ENCODE peak calls at places on chromosome 9, in ten cellular contexts. M is H1, D is upper lobe of left lung, N is stomach, I is HepG2, E is sigmoid colon, Z is transverse colon, R is esophagus muscularis mucosa, X is K562, F is SK-N-SH. U is an unnamed sample.

GRCh38 chr9:86470326-86470725 is 116.1 kb upstream of the TUT7 start:
- DNase-seq in R (no peak), N (no peak), I (no peak), Z (no peak), D (no peak), M (no peak), E (no peak), X (no peak), F (no peak), U (no peak)

GRCh38 chr9:82443312-82443711 is 454.7 kb downstream of the SPATA31D1 start:
- DNase-seq in N (no peak), I (no peak), R (no peak), F (no peak), Z (no peak), M (no peak), E (no peak), D (no peak), X (no peak), U (no peak)

GRCh38 chr9:88179080-88179521 is 40.8 kb upstream of the SPATA31C2 start:
- DNase-seq in F (no peak), X (no peak), Z (peak; percentile 47), I (no peak), D (no peak), M (no peak), R (no peak), N (no peak), E (no peak), U (no peak)

GRCh38 chr9:136327313-136327971 is at the start of gene GPSM1:
- DNase-seq in D (peak; percentile 31), E (peak; percentile 81), M (no peak), I (no peak), N (no peak), X (peak; percentile 89), Z (peak; percentile 30), F (peak; percentile 94), R (no peak), U (no peak)

GRCh38 chr9:113705306-113705937 is 170.7 kb upstream of the ZNF618 start:
- DNase-seq in Z (no peak), M (no peak), X (no peak), R (no peak), D (peak; percentile 20), N (peak; percentile 32), E (no peak), I (no peak), F (no peak), U (no peak)

GRCh38 chr9:134895849-134896833 is 15.5 kb downstream of the FCN2 start:
- DNase-seq in D (peak; percentile 21), F (no peak), I (no peak), R (peak; percentile 93), N (peak; percentile 24), M (no peak), X (no peak), Z (no peak), E (peak; percentile 88), U (no peak)

GRCh38 chr9:104304925-104305324 is 199.1 kb upstream of the OR13F1 start:
- DNase-seq in F (no peak), E (no peak), Z (no peak), M (no peak), N (no peak), I (no peak), D (no peak), X (no peak), R (no peak), U (no peak)

GRCh38 chr9:19641046-19641445 is 147.8 kb downstream of the SLC24A2 start:
- DNase-seq in I (no peak), E (no peak), R (no peak), N (no peak), X (no peak), D (no peak), F (no peak), M (no peak), Z (no peak), U (no peak)

GRCh38 chr9:101400120-101400519 is 1.5 kb downstream of the ZNF189 start:
- DNase-seq in D (no peak), E (no peak), N (no peak), I (no peak), R (no peak), X (peak; percentile 11), F (no peak), M (no peak), Z (peak; percentile 10), U (no peak)

GRCh38 chr9:4490705-4491620 is 695 bp downstream of the SLC1A1 start:
- DNase-seq in D (no peak), X (no peak), Z (no peak), R (no peak), N (no peak), I (no peak), M (peak; percentile 63), F (peak; percentile 58), E (no peak), U (no peak)

GRCh38 chr9:15693701-15694100 is 140.9 kb downstream of the CCDC171 start:
- DNase-seq in E (no peak), N (no peak), D (no peak), M (no peak), Z (no peak), R (no peak), I (no peak), X (no peak), F (no peak), U (no peak)
- TF ChIP-seq POLR2AphosphoS5 in E (no peak), N (no peak), D (no peak), M (no peak), Z (no peak), R (no peak), I (no peak), X (no peak), F (no peak), U (no peak)

DNA sequence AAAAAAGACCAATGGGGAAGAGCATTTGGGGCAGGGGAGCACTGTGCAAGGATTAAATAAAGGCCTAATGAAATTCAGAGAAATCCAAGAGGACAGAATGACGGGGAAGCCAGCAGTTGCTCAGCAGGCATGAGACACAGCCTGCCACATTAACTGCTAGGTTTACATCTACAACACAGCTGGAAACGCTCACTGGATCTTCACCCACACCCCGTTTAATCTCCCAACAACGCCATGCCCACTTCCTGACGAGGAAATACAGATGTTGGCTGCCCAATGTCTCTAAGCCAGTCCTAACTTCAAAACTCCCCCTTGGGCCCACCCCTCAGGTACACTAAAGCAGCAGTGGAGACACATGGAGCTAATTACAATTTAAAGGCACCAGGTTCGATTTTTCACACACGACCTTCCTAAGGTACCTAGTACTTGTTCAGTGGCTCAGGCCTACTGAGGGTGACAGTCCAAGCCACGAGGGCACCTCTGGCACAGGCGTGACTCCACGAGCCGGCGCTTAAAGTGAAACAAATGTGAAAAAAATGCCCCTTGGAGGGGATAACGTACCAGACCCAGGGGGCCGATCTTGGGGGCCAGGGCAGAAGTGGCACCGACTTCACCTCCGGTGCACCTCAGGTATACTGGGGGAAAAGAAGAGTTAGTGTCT is 906 bp downstream of the RPL12 start:
- DNase-seq in X (no peak), N (peak; percentile 29), R (no peak), F (no peak), D (no peak), I (no peak), Z (no peak), E (no peak), M (no peak), U (no peak)
- TF ChIP-seq EP300 in X (no peak), N (no peak), R (no peak), F (no peak), D (no peak), I (no peak), Z (no peak), E (no peak), M (no peak), U (no peak)

DNA sequence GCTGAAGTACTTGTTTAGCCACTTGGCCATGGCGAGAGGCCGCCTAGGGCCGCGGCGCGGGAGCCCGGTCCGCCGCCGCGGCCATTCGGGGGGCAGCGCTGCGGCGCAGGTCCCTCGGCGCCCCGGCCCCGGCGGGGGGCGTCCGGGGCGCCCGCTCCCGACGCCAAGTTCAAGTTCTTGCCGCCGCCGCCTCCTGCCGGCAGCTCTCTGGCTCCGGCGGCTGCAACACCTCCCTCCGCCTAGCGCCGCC is 486 bp downstream of the SHB start:
- DNase-seq in E (peak; percentile 73), R (no peak), F (peak; percentile 76), I (no peak), N (peak; percentile 46), X (peak; percentile 71), Z (peak; percentile 35), D (no peak), M (no peak), U (no peak)
- TF ChIP-seq CTCF in E (no peak), R (no peak), F (no peak), I (peak; percentile 37), N (no peak), X (peak; percentile 88), Z (peak; percentile 49), D (no peak), M (no peak), U (no peak)

DNA sequence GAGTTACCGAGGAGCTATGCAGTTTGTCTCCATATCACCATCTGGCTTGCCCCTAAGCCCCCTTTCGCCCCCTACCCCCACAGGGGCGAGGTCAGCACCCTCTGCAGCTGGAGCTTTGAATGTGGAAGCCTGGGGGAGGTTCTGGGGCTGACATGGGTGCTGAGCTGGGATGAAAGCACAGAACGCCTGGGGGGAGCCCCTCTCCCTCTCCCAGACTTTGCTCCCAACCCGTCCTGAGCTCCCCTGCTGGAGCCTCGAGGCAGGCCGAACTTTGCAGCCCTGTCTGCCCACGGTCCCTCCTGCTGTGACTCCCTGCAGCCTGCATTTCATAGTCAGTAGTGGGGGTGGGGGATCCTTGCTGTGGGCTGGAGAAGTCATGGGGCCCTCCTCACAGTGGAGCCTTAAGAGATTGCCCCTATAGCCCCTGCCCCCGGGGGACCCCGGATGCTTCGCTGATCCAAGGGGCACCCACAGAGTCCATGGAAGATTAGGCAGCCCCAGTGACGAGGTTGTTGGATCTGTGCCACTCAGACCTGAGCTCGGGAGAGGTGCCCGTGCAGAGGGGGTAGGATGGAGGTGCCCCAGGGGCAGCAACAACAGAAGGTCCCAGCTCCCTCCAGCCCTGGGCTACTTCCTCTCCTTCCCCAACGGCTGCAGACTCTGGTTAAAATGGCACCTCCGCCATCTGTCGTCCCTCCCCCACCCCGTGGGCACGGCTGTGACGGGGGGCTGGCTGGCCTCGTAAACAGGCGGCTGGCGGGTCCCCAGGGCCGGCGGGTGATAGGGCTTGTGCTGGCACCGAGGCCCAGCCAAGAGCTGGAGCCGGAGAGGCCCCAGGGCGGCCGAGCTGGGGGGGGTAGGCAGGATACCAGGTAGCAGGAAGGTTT is 162.0 kb downstream of the C9orf50 start:
- DNase-seq in E (peak; percentile 86), N (peak; percentile 86), F (peak; percentile 90), I (no peak), D (peak; percentile 64), R (no peak), M (no peak), Z (peak; percentile 47), X (no peak), U (no peak)
- TF ChIP-seq POLR2AphosphoS5 in E (peak; percentile 68), N (peak; percentile 37), F (no peak), I (no peak), D (peak; percentile 24), R (no peak), M (no peak), Z (no peak), X (no peak), U (no peak)

GRCh38 chr9:93185261-93186150 is 1.6 kb downstream of the WNK2 start:
- DNase-seq in Z (peak; percentile 40), E (no peak), D (no peak), F (peak; percentile 71), N (no peak), I (no peak), R (no peak), X (no peak), M (peak; percentile 72), U (no peak)
- TF ChIP-seq EP300 in Z (no peak), E (no peak), D (no peak), F (no peak), N (no peak), I (no peak), R (no peak), X (no peak), M (no peak), U (no peak)

GRCh38 chr9:72844440-72844768 is 108.4 kb downstream of the ALDH1A1 start:
- DNase-seq in N (no peak), R (no peak), E (no peak), X (no peak), F (no peak), M (no peak), I (no peak), Z (no peak), D (no peak), U (no peak)
- TF ChIP-seq CTCF in N (no peak), R (no peak), E (no peak), X (no peak), F (no peak), M (no peak), I (no peak), Z (no peak), D (no peak), U (no peak)

U was measured in suprapubic skin.